ENCODE peak calls at places on chromosomes 16 and 17, in four cellular contexts. O is neural progenitor cell, M is cardiac muscle cell, C is HCT116. R is an unnamed sample. For H3K4me1, the result is how much of the 10 kb centered on the place peaks cover.

GRCh38 chr17:27628376-27628775 is 2.6 kb upstream of the LGALS9 start:
- DNase-seq in O (no peak), M (no peak), C (no peak), R (no peak)

GRCh38 chr16:53224932-53225533 is 170.2 kb downstream of the CHD9 start:
- DNase-seq in C (no peak), O (no peak), M (no peak), R (no peak)

GRCh38 chr16:23901178-23902131 is 65.7 kb downstream of the PRKCB start:
- DNase-seq in M (no peak), O (peak), C (no peak), R (no peak)

GRCh38 chr17:7295230-7296180 is 1.1 kb upstream of the YBX2 start:
- DNase-seq in C (no peak), O (peak), M (no peak), R (no peak)

GRCh38 chr17:4945176-4945943 is 3.0 kb downstream of the PFN1 start:
- DNase-seq in M (no peak), O (no peak), C (peak), R (peak)

GRCh38 chr16:51050379-51050710 is 100.7 kb downstream of the SALL1 start:
- DNase-seq in M (no peak), O (no peak), C (no peak), R (no peak)

GRCh38 chr17:32341141-32341856 is 674 bp downstream of the C17orf75 start:
- DNase-seq in M (peak), O (no peak), C (no peak), R (peak)

GRCh38 chr17:11644265-11645212 is 46.3 kb downstream of the DNAH9 start:
- DNase-seq in O (peak), C (peak), M (peak), R (peak)

GRCh38 chr16:28596840-28597691 is at the start of gene SULT1A2:
- DNase-seq in M (peak), O (peak), C (peak), R (no peak)

GRCh38 chr17:9146064-9146463 is 124.8 kb downstream of the NTN1 start:
- DNase-seq in M (no peak), O (no peak), C (no peak), R (no peak)

GRCh38 chr16:75494696-75495601 is at the start of gene CHST6:
- DNase-seq in C (no peak), O (peak), M (peak), R (peak)

GRCh38 chr17:18858567-18859245 is 775 bp downstream of the PRPSAP2 start:
- DNase-seq in M (no peak), O (no peak), C (no peak), R (no peak)

GRCh38 chr16:62639890-62640289 is 603.7 kb upstream of the CDH8 start:
- DNase-seq in O (no peak), M (no peak), C (no peak), R (no peak)

GRCh38 chr17:146546-146945 is 9.2 kb downstream of the SCGB1C2 start:
- DNase-seq in O (no peak), C (no peak), M (no peak), R (no peak)

GRCh38 chr17:50767030-50767429 is 288 bp downstream of the ANKRD40CL start:
- DNase-seq in C (no peak), O (no peak), M (no peak), R (no peak)

GRCh38 chr16:73036074-73036826 is 11.7 kb downstream of the ZFHX3 start:
- DNase-seq in C (no peak), O (peak), M (peak), R (no peak)

GRCh38 chr17:181213-182163 is at the start of gene DOC2B:
- DNase-seq in M (peak), C (peak), O (peak), R (no peak)

GRCh38 chr17:68290268-68290954 is 516 bp downstream of the SLC16A6 start:
- DNase-seq in C (no peak), M (peak), O (peak), R (peak)

GRCh38 chr16:79770244-79771064 is 169.9 kb upstream of the MAF start:
- DNase-seq in C (no peak), O (peak), M (peak), R (peak)

GRCh38 chr16:17467923-17468540 is 2.7 kb downstream of the XYLT1 start:
- DNase-seq in C (no peak), O (peak), M (peak), R (peak)

GRCh38 chr16:84660973-84661372 is 12.7 kb downstream of the KLHL36 start:
- DNase-seq in M (no peak), C (no peak), O (no peak), R (no peak)

GRCh38 chr16:88633684-88634140 is 4.7 kb upstream of the IL17C start:
- DNase-seq in O (peak), M (peak), C (no peak), R (peak)

GRCh38 chr16:23999663-24000062 is 163.9 kb downstream of the PRKCB start:
- DNase-seq in M (no peak), O (no peak), C (no peak), R (no peak)

GRCh38 chr17:71237903-71238538 is 882.8 kb upstream of the SOX9 start:
- DNase-seq in O (no peak), M (no peak), C (peak), R (no peak)

GRCh38 chr16:77675464-77676324 is 46.6 kb upstream of the NUDT7 start:
- DNase-seq in O (peak), C (peak), M (peak), R (peak)

DNA sequence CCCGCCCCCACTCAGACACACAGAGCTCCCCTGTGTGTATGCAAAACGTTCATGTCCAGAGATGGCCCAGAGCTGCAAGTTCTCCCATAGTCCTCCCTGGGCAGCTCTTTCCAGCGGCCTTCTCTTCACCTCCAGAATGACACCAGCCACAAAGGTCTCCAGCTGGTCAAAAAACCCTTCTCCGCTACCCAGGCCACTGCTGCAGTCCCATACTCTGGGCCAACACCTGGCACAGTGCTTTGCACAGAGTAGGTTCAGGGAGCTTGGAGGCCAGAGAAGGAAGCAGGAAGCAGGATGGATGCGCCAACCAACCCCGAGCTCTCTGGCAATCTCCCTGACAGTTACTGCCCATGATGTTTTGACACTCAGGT is 1.1 kb upstream of the STAT5B start:
- DNase-seq in M (no peak), O (peak), C (no peak), R (no peak)
- H3K27ac ChIP-seq in M (no peak), O (no peak), C (no peak), R (peak)

GRCh38 chr17:74437702-74438101 is 5.8 kb downstream of the GPRC5C start:
- DNase-seq in M (no peak), O (no peak), C (peak), R (no peak)
- H3K4me1 ChIP-seq in M (under half), O (under half), C (under half), R (under half)

DNA sequence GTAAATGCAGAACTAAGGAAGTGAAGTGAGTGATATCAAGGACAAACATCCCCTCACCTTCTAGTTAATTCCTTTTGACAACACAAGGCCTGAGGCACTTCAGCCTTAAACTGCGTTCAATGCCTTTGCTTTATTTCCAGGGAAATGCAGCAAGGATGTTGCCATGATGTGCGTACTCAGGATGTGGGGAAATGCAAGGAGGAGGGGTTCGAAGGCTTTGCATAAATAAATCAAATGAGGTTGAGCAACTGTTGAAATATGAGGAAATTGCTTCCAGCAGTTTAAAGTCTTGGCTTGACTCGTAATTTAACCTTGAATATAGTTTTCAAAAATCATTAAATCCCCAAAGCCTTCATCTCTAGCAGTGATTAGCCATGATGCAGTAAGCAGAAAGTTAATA is 81.9 kb upstream of the CCL2 start:
- DNase-seq in C (no peak), M (no peak), O (no peak), R (no peak)
- H3K27ac ChIP-seq in C (no peak), M (no peak), O (no peak), R (no peak)

GRCh38 chr17:29711588-29712385 is 89.1 kb upstream of the CORO6 start:
- DNase-seq in O (no peak), M (no peak), C (no peak), R (no peak)
- H3K4me1 ChIP-seq in O (under half), M (under half), C (under half), R (under half)

DNA sequence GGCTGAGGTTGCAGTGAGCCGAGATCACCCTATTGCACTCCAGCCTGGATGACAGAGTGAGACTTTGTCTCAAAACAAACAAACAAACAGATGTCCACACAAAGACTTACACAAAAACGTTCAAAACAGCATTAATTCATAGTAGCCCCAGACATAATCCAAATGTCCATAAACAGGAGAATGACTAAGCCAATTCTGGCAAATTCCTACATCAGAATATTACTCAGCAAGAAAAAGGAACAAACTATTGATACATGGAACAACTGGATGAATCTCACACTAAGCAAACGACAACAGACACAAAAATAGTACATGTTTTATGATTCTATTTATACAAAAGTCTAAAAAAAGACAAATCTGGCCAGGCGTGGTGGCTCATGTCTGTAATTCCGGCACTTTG is 10.8 kb upstream of the KPNB1 start:
- DNase-seq in O (no peak), M (no peak), C (no peak), R (no peak)
- H3K27ac ChIP-seq in O (no peak), M (no peak), C (no peak), R (no peak)

DNA sequence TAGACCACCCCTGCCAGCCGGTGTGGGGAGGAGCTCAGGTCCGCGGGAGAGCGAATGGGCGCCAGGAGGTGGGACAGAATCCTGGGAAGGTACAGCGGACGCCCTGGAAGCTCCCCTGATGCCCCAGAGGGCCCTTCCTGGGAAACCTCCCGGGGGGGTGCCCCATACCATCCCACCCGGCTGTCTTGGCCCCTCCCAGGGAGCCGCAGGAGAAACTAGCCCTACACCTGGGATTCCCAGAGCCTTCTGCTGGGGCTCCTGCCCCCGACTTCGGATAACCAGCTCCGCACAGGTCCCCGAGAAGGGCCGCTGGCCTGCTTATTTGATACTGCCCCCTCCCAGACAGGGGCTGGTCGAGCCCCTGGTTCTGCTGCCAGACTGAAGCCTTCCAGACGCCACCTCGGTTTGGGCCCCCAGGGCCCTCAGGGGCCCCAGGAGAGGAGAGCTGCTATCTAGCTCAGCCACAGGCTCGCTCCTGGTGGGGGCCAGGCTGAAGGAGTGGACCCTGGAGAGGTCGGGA is 3.0 kb upstream of the CBX4 start:
- DNase-seq in C (no peak), M (no peak), O (peak), R (no peak)
- H3K4me1 ChIP-seq in C (under half), M (under half), O (under half), R (half or more)

DNA sequence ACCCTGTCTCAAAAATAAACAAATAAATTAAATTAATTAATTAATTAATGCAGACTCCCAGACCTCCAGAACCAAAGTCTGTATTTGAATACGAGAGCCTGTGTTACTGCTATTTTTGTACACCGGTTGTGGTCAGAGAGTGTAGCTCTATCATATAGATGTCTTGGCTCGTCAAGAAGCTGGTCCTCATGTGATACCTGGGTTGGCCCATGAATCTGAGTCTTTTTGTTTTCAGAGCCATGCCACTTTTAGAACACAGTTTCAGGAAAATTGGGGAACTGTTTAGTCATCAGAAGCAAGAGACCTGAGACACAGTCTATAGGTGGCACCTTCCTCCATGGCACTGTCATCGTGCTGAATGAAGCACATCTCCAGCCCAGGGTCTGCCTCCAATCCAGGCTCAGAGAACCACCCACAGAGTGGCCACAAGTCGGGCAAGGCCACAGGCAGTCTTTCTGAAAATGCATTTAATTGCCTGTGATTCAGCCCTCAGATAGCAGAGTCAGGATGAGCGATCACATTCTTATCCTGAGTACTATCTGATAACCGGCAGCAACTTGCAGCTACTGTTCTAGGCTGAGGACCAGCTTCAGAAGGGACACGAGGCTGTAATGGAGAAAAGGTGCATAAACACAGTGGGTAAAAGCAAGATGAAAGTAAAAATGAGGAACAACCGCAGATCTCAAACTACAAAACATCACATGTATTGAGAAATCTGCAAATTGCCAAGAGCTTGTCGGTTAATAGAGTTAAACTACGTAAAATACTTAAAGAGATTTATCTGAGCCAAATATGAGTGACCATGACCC is 14.2 kb upstream of the HAPSTR1 start:
- DNase-seq in O (no peak), M (no peak), C (peak), R (no peak)
- H3K27ac ChIP-seq in O (no peak), M (no peak), C (peak), R (no peak)